ENCODE peak calls at places on chromosomes 6 and 20, in ten cellular contexts. X is tibial artery, W is esophagus squamous epithelium, S is RWPE1, C is fibroblast of pulmonary artery, R is fibroblast of the aortic adventitia, Y is stomach, J is glutamatergic neuron, K is fibroblast of mammary gland, N is heart left ventricle. T is an unnamed sample.

GRCh38 chr6:163955752-163956151 is 541.2 kb downstream of the QKI start:
- DNase-seq in X (no peak), W (no peak), S (no peak), C (no peak), R (no peak), Y (no peak), J (no peak), K (no peak), N (no peak), T (no peak)

GRCh38 chr6:150263765-150264415 is 104.9 kb upstream of the IYD start:
- DNase-seq in X (no peak), W (no peak), S (no peak), C (no peak), R (no peak), Y (no peak), J (no peak), K (no peak), N (no peak), T (no peak)

GRCh38 chr6:134510121-134510520 is 192.2 kb upstream of the SGK1 start:
- DNase-seq in X (no peak), W (no peak), S (no peak), C (no peak), R (peak), Y (no peak), J (no peak), K (peak), N (no peak), T (no peak)

GRCh38 chr6:13375360-13375878 is 47.1 kb upstream of the TBC1D7 start:
- DNase-seq in X (no peak), W (no peak), S (peak), C (no peak), R (no peak), Y (no peak), J (no peak), K (no peak), N (no peak), T (no peak)

GRCh38 chr6:36743538-36744441 is 46.2 kb downstream of the RAB44 start:
- DNase-seq in X (no peak), W (no peak), S (no peak), C (no peak), R (peak), Y (peak), J (no peak), K (no peak), N (no peak), T (no peak)

GRCh38 chr6:20932284-20932683 is 398.0 kb downstream of the CDKAL1 start:
- DNase-seq in X (no peak), W (no peak), S (no peak), C (no peak), R (peak), Y (no peak), J (no peak), K (no peak), N (no peak), T (no peak)

GRCh38 chr6:142926494-142927273 is 18.3 kb downstream of the HIVEP2 start:
- DNase-seq in X (peak), W (peak), S (peak), C (peak), R (peak), Y (peak), J (peak), K (peak), N (peak), T (peak)

GRCh38 chr6:157229733-157230132 is 93.6 kb downstream of the TMEM242 start:
- DNase-seq in X (no peak), W (no peak), S (no peak), C (no peak), R (no peak), Y (no peak), J (peak), K (no peak), N (no peak), T (no peak)

GRCh38 chr6:113632220-113632864 is 224.8 kb upstream of the MARCKS start:
- DNase-seq in X (peak), W (no peak), S (peak), C (peak), R (peak), Y (peak), J (no peak), K (peak), N (no peak), T (peak)

GRCh38 chr6:106745824-106746610 is 116.6 kb downstream of the QRSL1 start:
- DNase-seq in X (no peak), W (no peak), S (peak), C (no peak), R (peak), Y (no peak), J (no peak), K (no peak), N (no peak), T (no peak)

GRCh38 chr6:3439961-3440360 is 16.9 kb downstream of the SLC22A23 start:
- DNase-seq in X (no peak), W (no peak), S (no peak), C (no peak), R (no peak), Y (no peak), J (no peak), K (no peak), N (no peak), T (no peak)

GRCh38 chr6:154448448-154449096 is 61.9 kb downstream of the CNKSR3 start:
- DNase-seq in X (no peak), W (no peak), S (no peak), C (peak), R (peak), Y (no peak), J (no peak), K (peak), N (peak), T (peak)

GRCh38 chr20:59566631-59567524 is 37.5 kb upstream of the PHACTR3 start:
- DNase-seq in X (no peak), W (no peak), S (no peak), C (no peak), R (no peak), Y (peak), J (no peak), K (no peak), N (no peak), T (no peak)

GRCh38 chr20:50315811-50316551 is 125.4 kb downstream of the CEBPB start:
- DNase-seq in X (no peak), W (no peak), S (no peak), C (no peak), R (no peak), Y (no peak), J (no peak), K (no peak), N (no peak), T (no peak)

GRCh38 chr6:157593596-157593995 is 212.6 kb downstream of the ZDHHC14 start:
- DNase-seq in X (no peak), W (no peak), S (no peak), C (no peak), R (no peak), Y (no peak), J (no peak), K (no peak), N (no peak), T (no peak)

GRCh38 chr6:168264593-168265335 is 54.8 kb downstream of the DACT2 start:
- DNase-seq in X (no peak), W (no peak), S (no peak), C (no peak), R (no peak), Y (no peak), J (no peak), K (no peak), N (no peak), T (no peak)

GRCh38 chr6:36659271-36659670 is 19.2 kb upstream of the CDKN1A start:
- DNase-seq in X (no peak), W (no peak), S (peak), C (peak), R (peak), Y (no peak), J (no peak), K (peak), N (no peak), T (no peak)

GRCh38 chr6:31643818-31644454 is 8.5 kb downstream of the BAG6 start:
- DNase-seq in X (no peak), W (no peak), S (no peak), C (no peak), R (no peak), Y (no peak), J (no peak), K (no peak), N (no peak), T (no peak)

GRCh38 chr6:101393291-101394251 is at the start of gene GRIK2:
- DNase-seq in X (no peak), W (no peak), S (peak), C (peak), R (no peak), Y (no peak), J (peak), K (peak), N (no peak), T (peak)
- TF ChIP-seq CTCF in X (no peak), W (no peak), S (peak), C (peak), R (peak), Y (no peak), J (peak), K (no peak), N (peak), T (peak)

GRCh38 chr20:37095609-37096414 is at the start of gene RBL1:
- DNase-seq in X (peak), W (peak), S (peak), C (peak), R (peak), Y (peak), J (peak), K (peak), N (peak), T (peak)
- TF ChIP-seq CTCF in X (peak), W (peak), S (peak), C (peak), R (peak), Y (no peak), J (no peak), K (peak), N (peak), T (no peak)

GRCh38 chr20:19968488-19969073 is 48.6 kb upstream of the NAA20 start:
- DNase-seq in X (no peak), W (no peak), S (no peak), C (no peak), R (no peak), Y (no peak), J (no peak), K (no peak), N (no peak), T (no peak)

GRCh38 chr20:19969106-19969505 is 48.1 kb upstream of the NAA20 start:
- DNase-seq in X (no peak), W (no peak), S (no peak), C (peak), R (no peak), Y (no peak), J (no peak), K (no peak), N (no peak), T (no peak)

GRCh38 chr20:19966840-19967239 is 50.3 kb upstream of the NAA20 start:
- DNase-seq in X (no peak), W (no peak), S (no peak), C (no peak), R (no peak), Y (no peak), J (no peak), K (no peak), N (no peak), T (no peak)

GRCh38 chr20:19969507-19970255 is 47.5 kb upstream of the NAA20 start:
- DNase-seq in X (no peak), W (no peak), S (no peak), C (no peak), R (no peak), Y (no peak), J (no peak), K (no peak), N (no peak), T (no peak)

DNA sequence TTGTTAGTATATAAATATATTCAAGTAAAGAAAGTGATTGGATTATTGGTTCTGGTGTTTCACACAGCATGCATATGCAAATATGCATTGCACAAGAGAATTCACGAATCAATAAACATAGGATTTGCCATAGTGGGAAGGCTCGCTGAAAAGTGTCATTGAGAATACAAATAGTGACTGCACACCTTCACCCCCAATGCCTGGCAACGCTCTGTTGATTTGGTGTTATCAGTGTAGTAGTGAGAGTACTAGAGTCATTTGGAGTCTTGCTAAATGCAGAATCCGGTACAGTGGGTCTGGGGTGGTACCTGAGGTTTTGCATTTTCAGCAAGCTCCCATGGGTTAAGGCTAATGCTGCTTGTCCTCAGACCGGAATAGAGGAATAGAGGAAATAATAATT is 49.7 kb upstream of the NAA20 start:
- DNase-seq in X (no peak), W (no peak), S (no peak), C (no peak), R (no peak), Y (no peak), J (no peak), K (no peak), N (no peak), T (no peak)
- TF ChIP-seq CTCF in X (no peak), W (no peak), S (no peak), C (no peak), R (no peak), Y (no peak), J (no peak), K (no peak), N (no peak), T (no peak)

GRCh38 chr6:30101939-30102700 is 10.8 kb downstream of the TRIM31 start:
- DNase-seq in X (peak), W (peak), S (peak), C (peak), R (peak), Y (peak), J (peak), K (peak), N (peak), T (peak)
- TF ChIP-seq CTCF in X (no peak), W (peak), S (no peak), C (peak), R (no peak), Y (no peak), J (no peak), K (no peak), N (no peak), T (no peak)

GRCh38 chr6:47434372-47435253 is 43.0 kb upstream of the CD2AP start:
- DNase-seq in X (no peak), W (no peak), S (no peak), C (no peak), R (no peak), Y (no peak), J (no peak), K (no peak), N (no peak), T (no peak)
- TF ChIP-seq CTCF in X (no peak), W (no peak), S (no peak), C (no peak), R (no peak), Y (no peak), J (no peak), K (no peak), N (no peak), T (no peak)

DNA sequence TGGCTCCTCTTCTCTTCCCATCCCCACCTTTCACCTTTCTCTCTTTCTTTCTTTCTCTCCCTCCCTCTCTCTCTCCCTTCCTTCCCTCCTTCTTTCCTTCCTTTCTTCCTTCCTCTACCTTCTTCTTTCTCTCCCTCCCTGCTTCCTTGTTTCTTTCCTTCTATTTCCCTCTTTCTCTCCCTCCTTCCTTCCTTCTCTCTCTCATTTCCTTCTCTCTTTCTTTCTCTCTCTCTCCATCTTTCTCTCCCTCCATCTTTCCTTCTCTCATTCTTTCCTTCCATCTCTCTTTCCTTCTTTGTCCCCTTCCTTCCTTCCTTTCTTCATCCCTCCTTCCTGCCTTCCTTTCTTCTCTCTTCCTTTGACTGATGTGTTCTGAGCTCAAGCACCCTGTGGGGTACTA is 1467.0 kb upstream of the DEFB115 start:
- DNase-seq in X (no peak), W (no peak), S (no peak), C (no peak), R (no peak), Y (no peak), J (no peak), K (no peak), N (no peak), T (no peak)
- TF ChIP-seq CTCF in X (no peak), W (no peak), S (no peak), C (no peak), R (no peak), Y (no peak), J (no peak), K (no peak), N (no peak), T (no peak)

T was measured in nephron progenitor cell.